ENCODE peak calls at places on chromosomes 13 and 19, in nine cellular contexts. X, W, T, L, H, V, P, S and J are unnamed samples.

GRCh38 chr13:51113186-51113881 is 2.3 kb upstream of the C13orf42 start:
- DNase-seq in X (no peak), W (no peak), T (no peak), L (no peak), H (no peak), V (no peak), P (no peak), S (no peak), J (no peak)

GRCh38 chr19:10871711-10872550 is 578 bp downstream of the CARM1 start:
- DNase-seq in X (peak), W (no peak), T (no peak), L (peak), H (peak), V (no peak), P (no peak), S (peak), J (no peak)

GRCh38 chr19:56838680-56838929 is 1.9 kb downstream of the PEG3 start:
- DNase-seq in X (no peak), W (no peak), T (no peak), L (no peak), H (no peak), V (no peak), P (no peak), S (no peak), J (no peak)

GRCh38 chr13:77536358-77536757 is 852 bp downstream of the SCEL start:
- DNase-seq in X (no peak), W (no peak), T (no peak), L (no peak), H (no peak), V (no peak), P (no peak), S (no peak), J (no peak)

GRCh38 chr19:43789029-43789428 is 8.3 kb upstream of the KCNN4 start:
- DNase-seq in X (no peak), W (peak), T (peak), L (no peak), H (peak), V (no peak), P (no peak), S (peak), J (peak)

GRCh38 chr13:97498419-97498818 is 64.5 kb downstream of the RAP2A start:
- DNase-seq in X (no peak), W (no peak), T (no peak), L (no peak), H (no peak), V (no peak), P (no peak), S (no peak), J (no peak)

GRCh38 chr19:14005381-14006084 is 587 bp downstream of the RFX1 start:
- DNase-seq in X (peak), W (peak), T (peak), L (peak), H (peak), V (peak), P (peak), S (peak), J (peak)

GRCh38 chr13:33016414-33017409 is at the start of gene KL:
- DNase-seq in X (no peak), W (no peak), T (no peak), L (peak), H (peak), V (no peak), P (no peak), S (peak), J (no peak)

GRCh38 chr19:44476559-44477408 is 23.5 kb downstream of the ZNF180 start:
- DNase-seq in X (no peak), W (peak), T (peak), L (no peak), H (peak), V (no peak), P (no peak), S (no peak), J (no peak)

GRCh38 chr13:99256709-99257108 is 1.5 kb downstream of the GPR18 start:
- DNase-seq in X (no peak), W (peak), T (peak), L (no peak), H (no peak), V (no peak), P (no peak), S (no peak), J (no peak)

GRCh38 chr19:32022946-32023832 is 322.2 kb upstream of the ZNF507 start:
- DNase-seq in X (no peak), W (no peak), T (no peak), L (no peak), H (peak), V (no peak), P (no peak), S (no peak), J (no peak)

GRCh38 chr13:69198706-69199105 is 908.9 kb upstream of the ATXN8OS start:
- DNase-seq in X (no peak), W (no peak), T (no peak), L (no peak), H (no peak), V (no peak), P (no peak), S (no peak), J (no peak)

GRCh38 chr19:55693336-55693974 is 18.4 kb downstream of the EPN1 start:
- DNase-seq in X (no peak), W (no peak), T (no peak), L (no peak), H (no peak), V (no peak), P (no peak), S (peak), J (no peak)

GRCh38 chr13:60484865-60485264 is 87.8 kb downstream of the TDRD3 start:
- DNase-seq in X (no peak), W (no peak), T (no peak), L (no peak), H (no peak), V (no peak), P (no peak), S (no peak), J (no peak)

GRCh38 chr19:3986260-3987041 is 1.2 kb upstream of the EEF2 start:
- DNase-seq in X (peak), W (peak), T (peak), L (peak), H (peak), V (peak), P (no peak), S (peak), J (peak)

DNA sequence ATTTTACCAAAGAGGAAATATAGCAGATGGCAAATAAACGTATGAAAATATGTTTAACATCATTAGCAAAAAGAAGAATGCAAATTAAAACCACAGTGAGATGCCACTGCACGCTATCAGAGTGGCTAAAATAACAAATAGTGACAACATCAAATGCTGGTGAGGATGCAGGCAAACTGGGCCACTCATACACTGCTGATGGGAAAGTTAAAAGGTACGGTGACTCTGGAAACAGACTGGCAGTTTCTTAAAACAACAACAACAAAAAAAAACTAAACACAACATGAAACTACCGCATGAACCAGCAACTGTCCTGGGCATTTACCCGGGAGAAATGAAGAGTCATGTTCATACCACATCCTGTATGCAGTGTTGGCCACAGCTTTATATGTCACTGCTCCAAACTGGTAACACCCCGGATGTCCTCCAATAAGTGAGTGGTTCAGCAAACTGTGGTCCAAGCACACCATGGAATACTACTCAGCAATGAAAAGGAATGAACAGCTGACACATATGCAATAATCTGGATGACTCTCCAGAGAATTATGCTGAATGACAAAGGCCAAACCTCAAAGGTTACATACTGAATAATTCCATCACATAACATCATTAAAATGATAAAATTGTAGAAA is 22.3 kb downstream of the EPS15L1 start:
- DNase-seq in X (no peak), W (peak), T (peak), L (no peak), H (no peak), V (no peak), P (no peak), S (no peak), J (peak)
- H3K4me3 ChIP-seq in X (no peak), W (no peak), T (no peak), L (no peak), H (no peak), V (no peak), P (no peak), S (no peak), J (no peak)

GRCh38 chr19:1523412-1524205 is at the start of gene PLK5:
- DNase-seq in X (no peak), W (no peak), T (no peak), L (no peak), H (peak), V (no peak), P (no peak), S (peak), J (no peak)

GRCh38 chr19:1526066-1526778 is 2.3 kb downstream of the PLK5 start:
- DNase-seq in X (no peak), W (no peak), T (no peak), L (no peak), H (no peak), V (no peak), P (no peak), S (no peak), J (no peak)

GRCh38 chr19:1524206-1524971 is 512 bp downstream of the PLK5 start:
- DNase-seq in X (no peak), W (no peak), T (no peak), L (no peak), H (no peak), V (no peak), P (no peak), S (no peak), J (no peak)

GRCh38 chr19:1525343-1525742 is 1.5 kb downstream of the PLK5 start:
- DNase-seq in X (no peak), W (no peak), T (no peak), L (no peak), H (no peak), V (no peak), P (no peak), S (peak), J (no peak)

DNA sequence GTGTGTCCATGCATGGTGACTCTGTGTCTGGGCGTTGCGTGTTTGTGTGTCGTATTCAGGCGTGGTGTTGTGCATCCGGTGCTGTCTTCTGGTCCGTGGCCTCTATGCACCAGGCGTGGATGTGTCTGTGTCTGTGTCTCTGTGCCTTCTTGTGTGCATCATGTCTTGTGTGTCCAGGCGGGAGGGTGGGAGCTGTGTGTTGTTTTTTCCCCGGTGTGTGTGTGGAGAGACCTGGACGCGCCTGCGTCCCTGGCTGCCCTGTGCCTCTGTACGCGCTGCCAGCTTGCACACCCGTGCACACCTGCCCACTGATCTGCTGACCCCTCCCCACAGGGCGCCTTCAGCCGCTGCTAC is 1.1 kb downstream of the PLK5 start:
- DNase-seq in X (no peak), W (no peak), T (no peak), L (no peak), H (no peak), V (no peak), P (no peak), S (no peak), J (no peak)
- H3K4me3 ChIP-seq in X (no peak), W (no peak), T (no peak), L (no peak), H (no peak), V (no peak), P (no peak), S (no peak), J (no peak)

GRCh38 chr19:29517412-29517811 is 8.4 kb upstream of the VSTM2B start:
- DNase-seq in X (no peak), W (no peak), T (no peak), L (no peak), H (no peak), V (no peak), P (no peak), S (no peak), J (no peak)

GRCh38 chr19:29516358-29516725 is 9.5 kb upstream of the VSTM2B start:
- DNase-seq in X (no peak), W (no peak), T (no peak), L (no peak), H (no peak), V (no peak), P (no peak), S (no peak), J (no peak)

GRCh38 chr19:29515706-29516357 is 10.0 kb upstream of the VSTM2B start:
- DNase-seq in X (no peak), W (no peak), T (no peak), L (no peak), H (no peak), V (no peak), P (no peak), S (no peak), J (no peak)

GRCh38 chr19:29517946-29518345 is 7.8 kb upstream of the VSTM2B start:
- DNase-seq in X (no peak), W (no peak), T (no peak), L (no peak), H (no peak), V (no peak), P (no peak), S (no peak), J (no peak)

DNA sequence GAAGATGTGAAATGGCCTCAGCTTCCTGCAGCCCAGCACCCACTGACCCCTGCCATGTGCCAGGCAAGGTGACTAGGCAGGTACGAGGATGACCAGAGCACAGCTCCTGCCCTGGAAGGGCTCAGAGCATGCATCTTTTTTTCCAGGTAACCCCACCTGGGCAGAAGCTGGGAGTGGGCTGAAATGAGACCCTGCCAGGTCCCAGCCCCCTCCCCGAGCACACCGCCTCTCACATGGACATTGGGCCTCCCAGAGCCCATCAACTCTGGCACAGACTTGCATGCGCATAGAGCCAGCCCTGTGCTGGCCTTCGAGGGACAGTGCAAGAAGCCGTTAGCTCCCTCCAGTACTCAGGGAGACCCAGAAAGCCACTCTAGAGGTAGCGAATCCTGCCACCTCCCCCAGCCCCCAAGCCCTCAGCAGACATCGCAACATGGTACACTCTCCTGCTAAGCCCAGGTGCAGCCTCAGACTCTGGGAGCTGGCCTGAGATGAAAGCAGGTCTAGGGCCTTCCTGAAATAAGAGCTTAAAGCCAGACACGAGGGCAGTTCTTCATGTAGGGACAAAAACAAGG is 8.9 kb upstream of the VSTM2B start:
- DNase-seq in X (no peak), W (no peak), T (no peak), L (no peak), H (no peak), V (no peak), P (no peak), S (no peak), J (no peak)
- H3K4me3 ChIP-seq in X (no peak), W (no peak), T (no peak), L (no peak), H (no peak), V (no peak), P (no peak), S (no peak), J (no peak)

GRCh38 chr19:49999371-50000010 is 25.7 kb downstream of the VRK3 start:
- DNase-seq in X (no peak), W (no peak), T (no peak), L (no peak), H (no peak), V (no peak), P (no peak), S (no peak), J (no peak)

GRCh38 chr19:50001158-50001557 is 24.0 kb downstream of the VRK3 start:
- DNase-seq in X (no peak), W (no peak), T (no peak), L (no peak), H (no peak), V (no peak), P (no peak), S (no peak), J (no peak)

GRCh38 chr19:50001775-50002174 is 23.4 kb downstream of the VRK3 start:
- DNase-seq in X (no peak), W (no peak), T (no peak), L (no peak), H (no peak), V (no peak), P (no peak), S (no peak), J (no peak)

GRCh38 chr19:50000038-50000890 is 24.9 kb downstream of the VRK3 start:
- DNase-seq in X (no peak), W (no peak), T (no peak), L (no peak), H (no peak), V (no peak), P (no peak), S (no peak), J (no peak)

GRCh38 chr19:49997709-49998108 is 27.5 kb downstream of the VRK3 start:
- DNase-seq in X (no peak), W (peak), T (peak), L (no peak), H (peak), V (no peak), P (no peak), S (peak), J (peak)
- H3K4me3 ChIP-seq in X (no peak), W (no peak), T (no peak), L (no peak), H (no peak), V (no peak), P (no peak), S (no peak), J (no peak)